ENCODE peak calls at places on chromosomes 3 and 15, in ten cellular contexts. D is breast epithelium; E is Caki2; O is HTR-8/SVneo; W is AG08396; V is mesenteric fat pad; J is fibroblast of pulmonary artery; P is stimulated activated CD4-positive, alpha-beta T cell treated with anti-CD3 and anti-CD28 coated beads, Interleukin-2, amount 100 ng/mL, for 48 hours; Y is Right ventricle myocardium superior; Q is progenitor cell of endocrine pancreas. T is an unnamed sample.

GRCh38 chr3:110750201-110750600 is 321.4 kb upstream of the NECTIN3 start:
- DNase-seq in D (no peak), E (no peak), O (no peak), W (no peak), V (no peak), J (no peak), P (no peak), Y (no peak), Q (no peak), T (no peak)

GRCh38 chr3:178436773-178437172 is 99.5 kb upstream of the KCNMB2 start:
- DNase-seq in D (no peak), E (peak), O (peak), W (peak), V (no peak), J (peak), P (no peak), Y (no peak), Q (no peak), T (peak)

GRCh38 chr15:92625297-92625980 is 30.1 kb downstream of the FAM174B start:
- DNase-seq in D (no peak), E (no peak), O (no peak), W (no peak), V (no peak), J (peak), P (no peak), Y (no peak), Q (no peak), T (no peak)

GRCh38 chr3:167843483-167843882 is 108.0 kb downstream of the SERPINI1 start:
- DNase-seq in D (no peak), E (no peak), O (no peak), W (no peak), V (no peak), J (no peak), P (no peak), Y (no peak), Q (no peak), T (no peak)

GRCh38 chr15:25947336-25948080 is 84.4 kb upstream of the ATP10A start:
- DNase-seq in D (no peak), E (peak), O (no peak), W (no peak), V (no peak), J (no peak), P (no peak), Y (no peak), Q (no peak), T (no peak)

GRCh38 chr3:159674583-159674982 is 314.1 kb upstream of the IL12A start:
- DNase-seq in D (no peak), E (no peak), O (no peak), W (no peak), V (no peak), J (no peak), P (no peak), Y (no peak), Q (no peak), T (no peak)

GRCh38 chr3:171454026-171454425 is 6.2 kb downstream of the TNIK start:
- DNase-seq in D (no peak), E (peak), O (no peak), W (no peak), V (no peak), J (no peak), P (no peak), Y (no peak), Q (no peak), T (no peak)

GRCh38 chr3:7813412-7813811 is 688.2 kb upstream of the LMCD1 start:
- DNase-seq in D (no peak), E (no peak), O (no peak), W (no peak), V (no peak), J (no peak), P (no peak), Y (no peak), Q (no peak), T (no peak)

T was measured in A549.